ENCODE peak calls at places on chromosome 14, in eight cellular contexts. One of them, this sample, is unnamed.

GRCh38 chr14:51188566-51189185 is 51.4 kb upstream of the TMX1 start:
- DNase-seq in left ventricle myocardium inferior: no peak
- DNase-seq in GM23338: no peak
- DNase-seq in tibial artery: no peak
- DNase-seq in fibroblast of pulmonary artery: peak
- DNase-seq in uterus: peak
- DNase-seq in upper lobe of right lung: no peak
- DNase-seq in esophagus muscularis mucosa: no peak
- DNase-seq in this sample: no peak

GRCh38 chr14:53103941-53104340 is 49.2 kb downstream of the DDHD1 start:
- DNase-seq in left ventricle myocardium inferior: no peak
- DNase-seq in GM23338: no peak
- DNase-seq in tibial artery: no peak
- DNase-seq in fibroblast of pulmonary artery: no peak
- DNase-seq in uterus: no peak
- DNase-seq in upper lobe of right lung: no peak
- DNase-seq in esophagus muscularis mucosa: no peak
- DNase-seq in this sample: no peak

GRCh38 chr14:57293851-57294837 is 25.4 kb downstream of the AP5M1 start:
- DNase-seq in left ventricle myocardium inferior: no peak
- DNase-seq in GM23338: peak
- DNase-seq in tibial artery: no peak
- DNase-seq in fibroblast of pulmonary artery: peak
- DNase-seq in uterus: no peak
- DNase-seq in upper lobe of right lung: no peak
- DNase-seq in esophagus muscularis mucosa: no peak
- DNase-seq in this sample: no peak

GRCh38 chr14:30125322-30125944 is 197.8 kb upstream of the PRKD1 start:
- DNase-seq in left ventricle myocardium inferior: no peak
- DNase-seq in GM23338: no peak
- DNase-seq in tibial artery: no peak
- DNase-seq in fibroblast of pulmonary artery: no peak
- DNase-seq in uterus: no peak
- DNase-seq in upper lobe of right lung: no peak
- DNase-seq in esophagus muscularis mucosa: no peak
- DNase-seq in this sample: no peak

GRCh38 chr14:94598816-94599655 is 13.2 kb upstream of the SERPINA3 start:
- DNase-seq in left ventricle myocardium inferior: peak
- DNase-seq in GM23338: peak
- DNase-seq in tibial artery: peak
- DNase-seq in fibroblast of pulmonary artery: peak
- DNase-seq in uterus: peak
- DNase-seq in upper lobe of right lung: no peak
- DNase-seq in esophagus muscularis mucosa: peak
- DNase-seq in this sample: peak

GRCh38 chr14:50957296-50957695 is 13.0 kb upstream of the PYGL start:
- DNase-seq in left ventricle myocardium inferior: no peak
- DNase-seq in GM23338: no peak
- DNase-seq in tibial artery: no peak
- DNase-seq in fibroblast of pulmonary artery: peak
- DNase-seq in uterus: no peak
- DNase-seq in upper lobe of right lung: no peak
- DNase-seq in esophagus muscularis mucosa: no peak
- DNase-seq in this sample: no peak

GRCh38 chr14:30355431-30355913 is 203.5 kb upstream of the G2E3 start:
- DNase-seq in left ventricle myocardium inferior: no peak
- DNase-seq in GM23338: no peak
- DNase-seq in tibial artery: no peak
- DNase-seq in fibroblast of pulmonary artery: peak
- DNase-seq in uterus: no peak
- DNase-seq in upper lobe of right lung: no peak
- DNase-seq in esophagus muscularis mucosa: no peak
- DNase-seq in this sample: no peak

GRCh38 chr14:29821665-29822429 is 105.8 kb downstream of the PRKD1 start:
- DNase-seq in left ventricle myocardium inferior: no peak
- DNase-seq in GM23338: no peak
- DNase-seq in tibial artery: no peak
- DNase-seq in fibroblast of pulmonary artery: peak
- DNase-seq in uterus: no peak
- DNase-seq in upper lobe of right lung: no peak
- DNase-seq in esophagus muscularis mucosa: no peak
- DNase-seq in this sample: no peak

GRCh38 chr14:58368951-58369350 is 26.8 kb upstream of the TOMM20L start:
- DNase-seq in left ventricle myocardium inferior: no peak
- DNase-seq in GM23338: no peak
- DNase-seq in tibial artery: no peak
- DNase-seq in fibroblast of pulmonary artery: peak
- DNase-seq in uterus: no peak
- DNase-seq in upper lobe of right lung: no peak
- DNase-seq in esophagus muscularis mucosa: no peak
- DNase-seq in this sample: no peak

GRCh38 chr14:33589334-33589733 is 361.5 kb downstream of the EGLN3 start:
- DNase-seq in left ventricle myocardium inferior: no peak
- DNase-seq in GM23338: no peak
- DNase-seq in tibial artery: no peak
- DNase-seq in fibroblast of pulmonary artery: peak
- DNase-seq in uterus: peak
- DNase-seq in upper lobe of right lung: no peak
- DNase-seq in esophagus muscularis mucosa: no peak
- DNase-seq in this sample: peak

GRCh38 chr14:76929927-76930326 is 98.6 kb downstream of the IRF2BPL start:
- DNase-seq in left ventricle myocardium inferior: no peak
- DNase-seq in GM23338: peak
- DNase-seq in tibial artery: no peak
- DNase-seq in fibroblast of pulmonary artery: no peak
- DNase-seq in uterus: no peak
- DNase-seq in upper lobe of right lung: no peak
- DNase-seq in esophagus muscularis mucosa: no peak
- DNase-seq in this sample: no peak

GRCh38 chr14:64860039-64860438 is 19.7 kb downstream of the SPTB start:
- DNase-seq in left ventricle myocardium inferior: no peak
- DNase-seq in GM23338: no peak
- DNase-seq in tibial artery: no peak
- DNase-seq in fibroblast of pulmonary artery: no peak
- DNase-seq in uterus: no peak
- DNase-seq in upper lobe of right lung: no peak
- DNase-seq in esophagus muscularis mucosa: no peak
- DNase-seq in this sample: no peak

GRCh38 chr14:89391123-89391522 is 25.9 kb downstream of the FOXN3 start:
- DNase-seq in left ventricle myocardium inferior: no peak
- DNase-seq in GM23338: no peak
- DNase-seq in tibial artery: no peak
- DNase-seq in fibroblast of pulmonary artery: no peak
- DNase-seq in uterus: no peak
- DNase-seq in upper lobe of right lung: no peak
- DNase-seq in esophagus muscularis mucosa: no peak
- DNase-seq in this sample: no peak

GRCh38 chr14:64232095-64232830 is 61.9 kb downstream of the ESR2 start:
- DNase-seq in left ventricle myocardium inferior: no peak
- DNase-seq in GM23338: no peak
- DNase-seq in tibial artery: no peak
- DNase-seq in fibroblast of pulmonary artery: peak
- DNase-seq in uterus: no peak
- DNase-seq in upper lobe of right lung: no peak
- DNase-seq in esophagus muscularis mucosa: no peak
- DNase-seq in this sample: peak

GRCh38 chr14:67411375-67411774 is 590 bp downstream of the PLEK2 start:
- DNase-seq in left ventricle myocardium inferior: no peak
- DNase-seq in GM23338: no peak
- DNase-seq in tibial artery: no peak
- DNase-seq in fibroblast of pulmonary artery: no peak
- DNase-seq in uterus: no peak
- DNase-seq in upper lobe of right lung: no peak
- DNase-seq in esophagus muscularis mucosa: no peak
- DNase-seq in this sample: no peak
- H3K4me3 ChIP-seq in left ventricle myocardium inferior: peak
- H3K4me3 ChIP-seq in GM23338: peak
- H3K4me3 ChIP-seq in tibial artery: peak
- H3K4me3 ChIP-seq in fibroblast of pulmonary artery: peak
- H3K4me3 ChIP-seq in uterus: no peak
- H3K4me3 ChIP-seq in upper lobe of right lung: peak
- H3K4me3 ChIP-seq in esophagus muscularis mucosa: peak
- H3K4me3 ChIP-seq in this sample: peak

DNA sequence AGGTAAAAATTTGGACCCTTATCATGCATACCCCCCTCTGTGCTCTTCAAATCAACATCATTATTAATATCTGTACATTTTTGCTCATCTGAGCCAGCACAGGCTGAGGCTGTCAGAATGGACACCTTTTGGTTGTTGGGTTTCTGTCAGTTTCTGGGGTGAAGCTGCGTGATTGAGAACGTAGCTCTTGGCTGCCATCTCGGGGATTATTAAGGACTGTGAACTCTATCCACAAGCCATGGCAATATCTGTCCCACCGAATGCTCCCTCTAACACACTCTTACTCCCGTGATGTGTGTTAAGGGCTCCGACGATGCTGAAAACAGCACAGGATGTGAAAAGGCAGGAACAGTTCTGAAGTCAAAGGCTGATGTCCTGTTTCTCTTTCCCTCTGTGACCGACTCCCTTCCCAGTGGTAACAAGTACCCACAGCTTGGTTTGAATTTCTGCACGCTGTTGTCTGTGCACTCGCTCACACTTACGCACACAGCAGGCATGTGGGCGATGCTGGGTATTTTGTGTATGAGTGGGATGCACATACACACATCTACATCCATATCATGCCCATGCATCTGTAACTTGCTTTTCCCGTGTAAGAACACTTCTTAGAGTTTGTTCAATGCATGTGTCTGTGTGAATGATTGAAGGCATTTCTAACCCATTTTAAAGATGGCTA is 405.6 kb downstream of the TMEM121 start:
- DNase-seq in left ventricle myocardium inferior: no peak
- DNase-seq in GM23338: no peak
- DNase-seq in tibial artery: peak
- DNase-seq in fibroblast of pulmonary artery: no peak
- DNase-seq in uterus: no peak
- DNase-seq in upper lobe of right lung: no peak
- DNase-seq in esophagus muscularis mucosa: no peak
- DNase-seq in this sample: no peak
- TF ChIP-seq CTCF in left ventricle myocardium inferior: no peak
- TF ChIP-seq CTCF in GM23338: no peak
- TF ChIP-seq CTCF in tibial artery: no peak
- TF ChIP-seq CTCF in fibroblast of pulmonary artery: no peak
- TF ChIP-seq CTCF in uterus: no peak
- TF ChIP-seq CTCF in upper lobe of right lung: no peak
- TF ChIP-seq CTCF in esophagus muscularis mucosa: no peak
- TF ChIP-seq CTCF in this sample: no peak

DNA sequence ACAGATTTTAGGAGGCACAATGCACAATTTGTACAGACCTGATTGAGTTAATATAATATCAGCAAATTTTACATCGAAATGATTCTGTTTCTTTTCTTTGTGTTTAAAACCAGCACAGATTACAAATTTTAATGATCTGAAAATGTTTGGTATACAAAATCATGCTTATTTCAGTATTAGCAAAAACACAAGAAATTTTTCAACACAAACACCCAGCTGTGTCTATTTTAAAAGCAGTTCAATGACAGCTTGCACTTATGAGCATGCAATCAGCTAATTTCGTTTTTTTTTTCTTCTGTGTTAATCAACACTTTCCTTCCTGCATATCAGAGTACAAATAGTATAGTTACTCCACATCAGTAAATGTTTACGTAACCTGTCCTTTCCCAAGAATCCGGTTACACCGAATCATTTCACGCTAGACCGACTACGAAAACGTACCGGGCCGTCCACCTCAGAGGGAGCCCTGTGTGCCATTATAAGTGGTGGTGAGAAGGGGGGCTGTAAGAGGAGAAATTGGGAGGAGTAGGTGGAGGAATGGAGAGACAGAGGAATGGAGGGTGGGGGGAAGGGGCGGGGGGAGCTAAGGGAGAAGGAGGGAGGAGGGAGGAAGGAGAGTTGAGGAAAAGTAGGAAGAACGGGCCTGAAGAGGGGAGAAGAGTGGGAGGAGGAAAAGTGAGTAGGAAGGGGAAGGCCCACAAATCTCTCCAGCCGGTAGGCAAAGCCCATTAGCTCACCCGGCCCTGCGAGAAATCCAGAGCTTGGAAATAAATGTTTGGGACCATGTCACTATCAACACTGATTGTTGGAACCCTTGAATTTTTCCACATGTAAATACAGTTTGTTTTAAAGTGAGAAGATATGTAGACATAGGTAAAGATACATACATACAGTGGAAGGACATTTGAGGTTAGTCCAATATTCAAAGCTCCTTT is 2.4 kb upstream of the FOXG1 start:
- DNase-seq in left ventricle myocardium inferior: no peak
- DNase-seq in GM23338: peak
- DNase-seq in tibial artery: no peak
- DNase-seq in fibroblast of pulmonary artery: no peak
- DNase-seq in uterus: no peak
- DNase-seq in upper lobe of right lung: no peak
- DNase-seq in esophagus muscularis mucosa: no peak
- DNase-seq in this sample: no peak
- H3K4me3 ChIP-seq in left ventricle myocardium inferior: no peak
- H3K4me3 ChIP-seq in GM23338: peak
- H3K4me3 ChIP-seq in tibial artery: no peak
- H3K4me3 ChIP-seq in fibroblast of pulmonary artery: no peak
- H3K4me3 ChIP-seq in uterus: no peak
- H3K4me3 ChIP-seq in upper lobe of right lung: no peak
- H3K4me3 ChIP-seq in esophagus muscularis mucosa: peak
- H3K4me3 ChIP-seq in this sample: no peak

GRCh38 chr14:69574954-69575295 is 254 bp upstream of the CCDC177 start:
- DNase-seq in left ventricle myocardium inferior: no peak
- DNase-seq in GM23338: no peak
- DNase-seq in tibial artery: no peak
- DNase-seq in fibroblast of pulmonary artery: no peak
- DNase-seq in uterus: no peak
- DNase-seq in upper lobe of right lung: no peak
- DNase-seq in esophagus muscularis mucosa: no peak
- DNase-seq in this sample: no peak
- TF ChIP-seq CTCF in left ventricle myocardium inferior: peak
- TF ChIP-seq CTCF in GM23338: no peak
- TF ChIP-seq CTCF in tibial artery: no peak
- TF ChIP-seq CTCF in fibroblast of pulmonary artery: no peak
- TF ChIP-seq CTCF in uterus: no peak
- TF ChIP-seq CTCF in upper lobe of right lung: no peak
- TF ChIP-seq CTCF in esophagus muscularis mucosa: no peak
- TF ChIP-seq CTCF in this sample: no peak

DNA sequence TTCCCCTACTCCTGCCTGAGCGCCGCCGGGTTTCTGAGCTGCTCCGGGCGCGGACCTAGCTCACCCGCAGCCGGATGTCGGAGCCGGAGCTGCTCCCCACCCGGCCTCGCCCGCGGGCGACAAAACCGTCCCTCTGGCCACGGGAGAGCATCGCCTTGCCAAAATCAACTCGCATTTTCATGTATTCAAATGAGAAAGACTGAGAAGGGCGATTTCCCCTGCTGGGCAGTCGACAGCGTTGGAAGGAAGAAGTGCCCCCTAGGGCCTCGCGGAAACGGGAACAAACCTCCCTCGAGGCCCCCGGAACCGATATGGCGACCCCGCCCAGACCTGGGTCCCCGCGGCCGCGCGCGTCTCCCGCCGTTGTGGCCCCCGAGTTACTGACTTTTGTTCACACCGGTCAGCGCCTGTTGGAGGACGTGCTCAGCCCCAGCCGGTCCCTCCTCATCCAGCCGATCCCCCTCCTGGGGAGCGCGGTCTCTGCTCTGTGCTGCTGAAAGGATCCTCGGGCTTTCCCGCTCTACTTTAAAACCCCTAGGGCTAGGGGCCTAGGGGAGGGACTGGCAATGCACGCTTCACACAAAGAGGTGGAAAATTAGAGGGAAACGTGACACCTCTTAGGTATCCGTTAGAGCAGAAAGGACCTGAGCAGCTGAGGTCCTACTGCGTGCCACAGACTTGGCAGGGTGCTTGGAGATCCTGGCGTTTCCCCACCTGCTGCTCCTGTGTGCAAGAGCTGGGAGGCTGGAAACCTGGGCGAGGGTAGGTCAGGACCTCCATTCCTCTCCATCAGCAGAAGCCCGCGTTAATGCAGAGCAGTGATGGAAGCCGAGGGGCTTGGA is 4.3 kb downstream of the TTC6 start:
- DNase-seq in left ventricle myocardium inferior: no peak
- DNase-seq in GM23338: peak
- DNase-seq in tibial artery: no peak
- DNase-seq in fibroblast of pulmonary artery: no peak
- DNase-seq in uterus: no peak
- DNase-seq in upper lobe of right lung: peak
- DNase-seq in esophagus muscularis mucosa: no peak
- DNase-seq in this sample: no peak
- H3K4me3 ChIP-seq in left ventricle myocardium inferior: peak
- H3K4me3 ChIP-seq in GM23338: peak
- H3K4me3 ChIP-seq in tibial artery: no peak
- H3K4me3 ChIP-seq in fibroblast of pulmonary artery: no peak
- H3K4me3 ChIP-seq in uterus: no peak
- H3K4me3 ChIP-seq in upper lobe of right lung: peak
- H3K4me3 ChIP-seq in esophagus muscularis mucosa: no peak
- H3K4me3 ChIP-seq in this sample: peak